ENCODE peak calls at places on chromosomes 6 and 20, in six cellular contexts. One of them, this sample, is unnamed.

GRCh38 chr6:71038966-71039365 is 82.1 kb upstream of the B3GAT2 start:
- DNase-seq in coronary artery: no peak
- DNase-seq in SK-N-SH: no peak
- DNase-seq in H9: no peak
- DNase-seq in endodermal cell: no peak
- DNase-seq in psoas muscle: no peak
- DNase-seq in this sample: no peak

GRCh38 chr6:150334790-150335783 is 33.7 kb upstream of the IYD start:
- DNase-seq in coronary artery: no peak
- DNase-seq in SK-N-SH: peak
- DNase-seq in H9: peak
- DNase-seq in endodermal cell: peak
- DNase-seq in psoas muscle: no peak
- DNase-seq in this sample: no peak

GRCh38 chr6:162683135-162683534 is 44.4 kb downstream of the PRKN start:
- DNase-seq in coronary artery: no peak
- DNase-seq in SK-N-SH: no peak
- DNase-seq in H9: no peak
- DNase-seq in endodermal cell: no peak
- DNase-seq in psoas muscle: no peak
- DNase-seq in this sample: no peak

GRCh38 chr20:61308171-61308795 is 56.2 kb downstream of the CDH4 start:
- DNase-seq in coronary artery: no peak
- DNase-seq in SK-N-SH: no peak
- DNase-seq in H9: no peak
- DNase-seq in endodermal cell: no peak
- DNase-seq in psoas muscle: no peak
- DNase-seq in this sample: no peak

GRCh38 chr6:72624557-72625160 is 2.8 kb downstream of the KCNQ5 start:
- DNase-seq in coronary artery: no peak
- DNase-seq in SK-N-SH: peak
- DNase-seq in H9: no peak
- DNase-seq in endodermal cell: no peak
- DNase-seq in psoas muscle: no peak
- DNase-seq in this sample: no peak

GRCh38 chr20:61519488-61519887 is 267.4 kb downstream of the CDH4 start:
- DNase-seq in coronary artery: no peak
- DNase-seq in SK-N-SH: no peak
- DNase-seq in H9: no peak
- DNase-seq in endodermal cell: no peak
- DNase-seq in psoas muscle: no peak
- DNase-seq in this sample: no peak

GRCh38 chr6:140082867-140083297 is 708.4 kb upstream of the CITED2 start:
- DNase-seq in coronary artery: no peak
- DNase-seq in SK-N-SH: no peak
- DNase-seq in H9: no peak
- DNase-seq in endodermal cell: no peak
- DNase-seq in psoas muscle: no peak
- DNase-seq in this sample: no peak

GRCh38 chr20:35146922-35147574 is at the start of gene EDEM2:
- DNase-seq in coronary artery: peak
- DNase-seq in SK-N-SH: peak
- DNase-seq in H9: peak
- DNase-seq in endodermal cell: peak
- DNase-seq in psoas muscle: peak
- DNase-seq in this sample: peak

GRCh38 chr6:81613606-81614005 is 138.9 kb downstream of the TENT5A start:
- DNase-seq in coronary artery: no peak
- DNase-seq in SK-N-SH: no peak
- DNase-seq in H9: no peak
- DNase-seq in endodermal cell: no peak
- DNase-seq in psoas muscle: no peak
- DNase-seq in this sample: no peak

GRCh38 chr20:39853664-39854063 is 835.4 kb downstream of the MAFB start:
- DNase-seq in coronary artery: no peak
- DNase-seq in SK-N-SH: no peak
- DNase-seq in H9: no peak
- DNase-seq in endodermal cell: peak
- DNase-seq in psoas muscle: no peak
- DNase-seq in this sample: no peak

GRCh38 chr6:37784585-37784967 is 35.0 kb upstream of the ZFAND3 start:
- DNase-seq in coronary artery: no peak
- DNase-seq in SK-N-SH: peak
- DNase-seq in H9: peak
- DNase-seq in endodermal cell: peak
- DNase-seq in psoas muscle: no peak
- DNase-seq in this sample: no peak

DNA sequence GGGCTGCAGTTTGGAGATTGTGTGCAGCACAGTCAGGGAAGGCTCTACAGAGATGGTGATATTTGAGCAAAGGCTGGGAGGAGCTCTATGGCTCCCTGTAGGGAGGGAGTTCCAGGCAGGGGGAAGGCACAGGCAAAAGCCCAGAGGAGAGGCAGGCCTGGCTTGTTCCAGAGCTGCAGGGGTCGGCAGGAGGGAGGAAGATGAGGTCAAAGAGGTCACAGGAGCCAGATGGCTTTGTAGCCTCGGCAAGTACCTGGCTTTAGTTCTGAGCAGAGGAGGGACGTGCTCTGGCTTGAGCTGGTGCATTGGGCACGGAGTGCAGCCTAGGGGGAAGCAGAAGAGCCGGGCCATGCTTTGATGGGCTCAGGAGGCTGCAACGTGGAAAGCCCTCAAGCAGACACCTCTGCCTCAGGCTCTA is 152.4 kb downstream of the ZDHHC14 start:
- DNase-seq in coronary artery: no peak
- DNase-seq in SK-N-SH: peak
- DNase-seq in H9: peak
- DNase-seq in endodermal cell: peak
- DNase-seq in psoas muscle: no peak
- DNase-seq in this sample: no peak
- H3K27ac ChIP-seq in coronary artery: no peak
- H3K27ac ChIP-seq in SK-N-SH: no peak
- H3K27ac ChIP-seq in H9: no peak
- H3K27ac ChIP-seq in endodermal cell: no peak
- H3K27ac ChIP-seq in psoas muscle: peak
- H3K27ac ChIP-seq in this sample: peak

GRCh38 chr20:3471397-3472021 is 691 bp downstream of the ATRN start:
- DNase-seq in coronary artery: no peak
- DNase-seq in SK-N-SH: peak
- DNase-seq in H9: no peak
- DNase-seq in endodermal cell: no peak
- DNase-seq in psoas muscle: no peak
- DNase-seq in this sample: no peak
- H3K27ac ChIP-seq in coronary artery: peak
- H3K27ac ChIP-seq in SK-N-SH: peak
- H3K27ac ChIP-seq in H9: no peak
- H3K27ac ChIP-seq in endodermal cell: no peak
- H3K27ac ChIP-seq in psoas muscle: peak
- H3K27ac ChIP-seq in this sample: peak

GRCh38 chr20:44208165-44208564 is 2.4 kb downstream of the OSER1 start:
- DNase-seq in coronary artery: no peak
- DNase-seq in SK-N-SH: no peak
- DNase-seq in H9: no peak
- DNase-seq in endodermal cell: no peak
- DNase-seq in psoas muscle: no peak
- DNase-seq in this sample: no peak
- H3K27ac ChIP-seq in coronary artery: peak
- H3K27ac ChIP-seq in SK-N-SH: peak
- H3K27ac ChIP-seq in H9: no peak
- H3K27ac ChIP-seq in endodermal cell: no peak
- H3K27ac ChIP-seq in psoas muscle: peak
- H3K27ac ChIP-seq in this sample: no peak

GRCh38 chr6:3904518-3904917 is 55.3 kb downstream of the FAM50B start:
- DNase-seq in coronary artery: no peak
- DNase-seq in SK-N-SH: no peak
- DNase-seq in H9: no peak
- DNase-seq in endodermal cell: no peak
- DNase-seq in psoas muscle: no peak
- DNase-seq in this sample: no peak

GRCh38 chr6:3905853-3906190 is 56.6 kb downstream of the FAM50B start:
- DNase-seq in coronary artery: no peak
- DNase-seq in SK-N-SH: peak
- DNase-seq in H9: peak
- DNase-seq in endodermal cell: peak
- DNase-seq in psoas muscle: no peak
- DNase-seq in this sample: peak

GRCh38 chr6:3899970-3900439 is 50.8 kb downstream of the FAM50B start:
- DNase-seq in coronary artery: no peak
- DNase-seq in SK-N-SH: no peak
- DNase-seq in H9: no peak
- DNase-seq in endodermal cell: no peak
- DNase-seq in psoas muscle: no peak
- DNase-seq in this sample: no peak

GRCh38 chr6:3900744-3901351 is 51.7 kb downstream of the FAM50B start:
- DNase-seq in coronary artery: no peak
- DNase-seq in SK-N-SH: no peak
- DNase-seq in H9: no peak
- DNase-seq in endodermal cell: no peak
- DNase-seq in psoas muscle: no peak
- DNase-seq in this sample: no peak

DNA sequence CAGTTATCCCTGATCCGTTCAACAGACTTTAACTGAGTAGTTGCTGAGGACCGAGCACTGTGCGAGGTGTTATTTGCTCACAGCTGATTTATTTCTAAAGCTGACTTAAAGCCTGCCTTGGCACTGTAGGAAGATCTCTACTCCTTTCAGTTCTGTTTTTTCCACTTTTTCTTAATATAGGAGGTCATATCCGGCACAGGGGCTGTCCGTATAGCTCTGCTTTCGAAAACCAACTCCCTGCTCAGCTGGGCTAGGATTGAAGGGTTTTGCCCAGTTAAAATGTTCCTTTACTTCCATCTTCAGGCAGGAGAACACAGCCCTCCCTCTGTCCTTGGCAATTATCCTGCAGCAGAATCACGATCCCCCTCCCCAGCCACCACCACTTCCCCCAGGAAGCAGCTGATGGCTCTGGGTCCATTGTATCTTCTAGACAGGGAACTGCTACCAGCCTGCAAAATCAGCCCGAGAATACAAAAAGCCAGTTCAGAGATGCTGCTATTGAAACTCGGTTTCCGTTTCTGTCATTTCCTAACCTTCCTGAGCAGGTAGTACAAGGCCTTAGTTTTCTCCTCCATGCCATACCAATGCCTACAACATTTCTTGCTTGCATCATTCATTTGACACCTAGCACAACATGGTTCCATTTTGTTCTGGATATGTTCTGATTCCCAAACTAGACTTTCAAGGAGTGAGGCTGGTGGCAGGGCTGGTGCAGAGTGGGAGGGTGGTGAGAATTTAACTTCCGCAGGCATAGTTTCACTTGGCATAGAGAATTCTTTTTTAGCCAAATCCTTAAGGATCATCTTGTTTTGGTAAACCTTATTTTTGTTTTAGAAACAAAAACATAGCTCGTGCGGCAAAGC is 53.8 kb downstream of the FAM50B start:
- DNase-seq in coronary artery: no peak
- DNase-seq in SK-N-SH: no peak
- DNase-seq in H9: no peak
- DNase-seq in endodermal cell: no peak
- DNase-seq in psoas muscle: no peak
- DNase-seq in this sample: no peak
- H3K27ac ChIP-seq in coronary artery: no peak
- H3K27ac ChIP-seq in SK-N-SH: no peak
- H3K27ac ChIP-seq in H9: no peak
- H3K27ac ChIP-seq in endodermal cell: no peak
- H3K27ac ChIP-seq in psoas muscle: peak
- H3K27ac ChIP-seq in this sample: peak

GRCh38 chr6:131808460-131809269 is 845 bp downstream of the ENPP1 start:
- DNase-seq in coronary artery: no peak
- DNase-seq in SK-N-SH: peak
- DNase-seq in H9: no peak
- DNase-seq in endodermal cell: no peak
- DNase-seq in psoas muscle: no peak
- DNase-seq in this sample: no peak
- H3K27ac ChIP-seq in coronary artery: peak
- H3K27ac ChIP-seq in SK-N-SH: no peak
- H3K27ac ChIP-seq in H9: no peak
- H3K27ac ChIP-seq in endodermal cell: no peak
- H3K27ac ChIP-seq in psoas muscle: peak
- H3K27ac ChIP-seq in this sample: peak